ENCODE peak calls at places on chromosomes 3 and 15, in six cellular contexts. One of them, this sample, is unnamed.

GRCh38 chr3:186825294-186825821 is 17.2 kb upstream of the ADIPOQ start:
- DNase-seq in naive B cell: peak; percentile 18
- DNase-seq in esophagus muscularis mucosa: no peak
- DNase-seq in activated T-cell treated with anti-CD3 and anti-CD28 coated beads, Interleukin-2, amount 50 U/mL, for 24 hours: no peak
- DNase-seq in iPS-NIHi11: peak; percentile 56
- DNase-seq in left colon: no peak
- DNase-seq in this sample: no peak

GRCh38 chr3:76547674-76548073 is 492.2 kb upstream of the ROBO2 start:
- DNase-seq in activated T-cell treated with anti-CD3 and anti-CD28 coated beads, Interleukin-2, amount 50 U/mL, for 24 hours: no peak
- DNase-seq in naive B cell: no peak
- DNase-seq in esophagus muscularis mucosa: no peak
- DNase-seq in left colon: no peak
- DNase-seq in iPS-NIHi11: no peak
- DNase-seq in this sample: no peak

GRCh38 chr3:12178091-12178820 is 19.5 kb upstream of the TIMP4 start:
- DNase-seq in esophagus muscularis mucosa: no peak
- DNase-seq in naive B cell: no peak
- DNase-seq in iPS-NIHi11: no peak
- DNase-seq in left colon: no peak
- DNase-seq in activated T-cell treated with anti-CD3 and anti-CD28 coated beads, Interleukin-2, amount 50 U/mL, for 24 hours: no peak
- DNase-seq in this sample: no peak

GRCh38 chr3:47012342-47013230 is 33.1 kb downstream of the NBEAL2 start:
- DNase-seq in iPS-NIHi11: no peak
- DNase-seq in activated T-cell treated with anti-CD3 and anti-CD28 coated beads, Interleukin-2, amount 50 U/mL, for 24 hours: peak; percentile 30
- DNase-seq in esophagus muscularis mucosa: no peak
- DNase-seq in left colon: no peak
- DNase-seq in naive B cell: no peak
- DNase-seq in this sample: no peak

GRCh38 chr15:92810418-92811138 is 89.5 kb upstream of the CHD2 start:
- DNase-seq in esophagus muscularis mucosa: no peak
- DNase-seq in naive B cell: no peak
- DNase-seq in activated T-cell treated with anti-CD3 and anti-CD28 coated beads, Interleukin-2, amount 50 U/mL, for 24 hours: peak; percentile 59
- DNase-seq in iPS-NIHi11: no peak
- DNase-seq in left colon: peak; percentile 73
- DNase-seq in this sample: no peak

GRCh38 chr3:185511711-185512110 is 12.9 kb upstream of the TMEM41A start:
- DNase-seq in esophagus muscularis mucosa: no peak
- DNase-seq in iPS-NIHi11: no peak
- DNase-seq in left colon: no peak
- DNase-seq in activated T-cell treated with anti-CD3 and anti-CD28 coated beads, Interleukin-2, amount 50 U/mL, for 24 hours: no peak
- DNase-seq in naive B cell: no peak
- DNase-seq in this sample: no peak

GRCh38 chr15:62506217-62506805 is 341.2 kb upstream of the C2CD4B start:
- DNase-seq in left colon: no peak
- DNase-seq in iPS-NIHi11: no peak
- DNase-seq in naive B cell: no peak
- DNase-seq in esophagus muscularis mucosa: no peak
- DNase-seq in activated T-cell treated with anti-CD3 and anti-CD28 coated beads, Interleukin-2, amount 50 U/mL, for 24 hours: no peak
- DNase-seq in this sample: no peak

GRCh38 chr15:52518487-52518886 is 10.2 kb downstream of the MYO5A start:
- DNase-seq in naive B cell: no peak
- DNase-seq in activated T-cell treated with anti-CD3 and anti-CD28 coated beads, Interleukin-2, amount 50 U/mL, for 24 hours: no peak
- DNase-seq in iPS-NIHi11: no peak
- DNase-seq in left colon: no peak
- DNase-seq in esophagus muscularis mucosa: no peak
- DNase-seq in this sample: no peak

GRCh38 chr15:31440754-31441298 is 114.2 kb downstream of the KLF13 start:
- DNase-seq in naive B cell: peak; percentile 45
- DNase-seq in iPS-NIHi11: peak; percentile 46
- DNase-seq in left colon: peak; percentile 43
- DNase-seq in activated T-cell treated with anti-CD3 and anti-CD28 coated beads, Interleukin-2, amount 50 U/mL, for 24 hours: peak; percentile 75
- DNase-seq in esophagus muscularis mucosa: no peak
- DNase-seq in this sample: no peak

GRCh38 chr3:197354195-197355059 is 56.0 kb upstream of the DLG1 start:
- DNase-seq in iPS-NIHi11: no peak
- DNase-seq in left colon: peak; percentile 39
- DNase-seq in activated T-cell treated with anti-CD3 and anti-CD28 coated beads, Interleukin-2, amount 50 U/mL, for 24 hours: no peak
- DNase-seq in esophagus muscularis mucosa: no peak
- DNase-seq in naive B cell: no peak
- DNase-seq in this sample: no peak

GRCh38 chr15:60374209-60374608 is 23.6 kb downstream of the ANXA2 start:
- DNase-seq in iPS-NIHi11: no peak
- DNase-seq in activated T-cell treated with anti-CD3 and anti-CD28 coated beads, Interleukin-2, amount 50 U/mL, for 24 hours: no peak
- DNase-seq in naive B cell: no peak
- DNase-seq in left colon: no peak
- DNase-seq in esophagus muscularis mucosa: no peak
- DNase-seq in this sample: no peak

GRCh38 chr3:30747771-30748281 is 141.4 kb downstream of the TGFBR2 start:
- DNase-seq in left colon: no peak
- DNase-seq in naive B cell: no peak
- DNase-seq in esophagus muscularis mucosa: no peak
- DNase-seq in iPS-NIHi11: peak; percentile 20
- DNase-seq in activated T-cell treated with anti-CD3 and anti-CD28 coated beads, Interleukin-2, amount 50 U/mL, for 24 hours: no peak
- DNase-seq in this sample: no peak

GRCh38 chr3:29635888-29636287 is 355.0 kb downstream of the RBMS3 start:
- DNase-seq in activated T-cell treated with anti-CD3 and anti-CD28 coated beads, Interleukin-2, amount 50 U/mL, for 24 hours: no peak
- DNase-seq in iPS-NIHi11: no peak
- DNase-seq in naive B cell: no peak
- DNase-seq in left colon: no peak
- DNase-seq in esophagus muscularis mucosa: no peak
- DNase-seq in this sample: no peak

GRCh38 chr3:136171097-136171542 is 25.0 kb downstream of the MSL2 start:
- DNase-seq in naive B cell: no peak
- DNase-seq in esophagus muscularis mucosa: no peak
- DNase-seq in left colon: no peak
- DNase-seq in iPS-NIHi11: no peak
- DNase-seq in activated T-cell treated with anti-CD3 and anti-CD28 coated beads, Interleukin-2, amount 50 U/mL, for 24 hours: no peak
- DNase-seq in this sample: peak; percentile 43

GRCh38 chr15:74793135-74794028 is 11.5 kb downstream of the CSK start:
- DNase-seq in naive B cell: peak; percentile 60
- DNase-seq in iPS-NIHi11: no peak
- DNase-seq in left colon: no peak
- DNase-seq in activated T-cell treated with anti-CD3 and anti-CD28 coated beads, Interleukin-2, amount 50 U/mL, for 24 hours: peak; percentile 77
- DNase-seq in esophagus muscularis mucosa: no peak
- DNase-seq in this sample: no peak

GRCh38 chr3:133489466-133490085 is 83.9 kb upstream of the CDV3 start:
- DNase-seq in activated T-cell treated with anti-CD3 and anti-CD28 coated beads, Interleukin-2, amount 50 U/mL, for 24 hours: no peak
- DNase-seq in naive B cell: no peak
- DNase-seq in left colon: no peak
- DNase-seq in esophagus muscularis mucosa: peak; percentile 66
- DNase-seq in iPS-NIHi11: no peak
- DNase-seq in this sample: no peak

This sample was measured in epithelial cell of proximal tubule.